ENCODE peak calls at places on chromosomes 4 and X, in four cellular contexts. R is uterus; F is brain microvascular endothelial cell; L is naive thymus-derived CD4-positive, alpha-beta T cell. M is an unnamed sample.

GRCh38 chrX:10634681-10635161 is 14.3 kb upstream of the MID1 start:
- DNase-seq in R (peak; percentile 22), L (no peak), F (peak; percentile 91), M (no peak)

GRCh38 chrX:13469963-13470679 is 99.3 kb upstream of the EGFL6 start:
- DNase-seq in F (peak; percentile 6), L (no peak), R (no peak), M (no peak)

GRCh38 chrX:74286950-74287349 is 17.0 kb upstream of the ZCCHC13 start:
- DNase-seq in L (no peak), R (no peak), F (peak; percentile 26), M (no peak)

GRCh38 chr4:2305766-2306501 is 44.0 kb upstream of the MXD4 start:
- DNase-seq in F (no peak), L (no peak), R (no peak), M (no peak)

GRCh38 chr4:34158883-34159282 is 2085.4 kb downstream of the ARAP2 start:
- DNase-seq in F (no peak), L (no peak), R (no peak), M (no peak)

GRCh38 chr4:39151120-39151713 is 31.1 kb upstream of the WDR19 start:
- DNase-seq in F (no peak), L (no peak), R (no peak), M (no peak)

GRCh38 chr4:81173213-81173612 is 41.8 kb downstream of the PRKG2 start:
- DNase-seq in F (no peak), L (no peak), R (no peak), M (no peak)

GRCh38 chr4:135429528-135429927 is 1227.9 kb upstream of the PABPC4L start:
- DNase-seq in R (no peak), L (no peak), F (no peak), M (no peak)

GRCh38 chr4:40119344-40119743 is 62.7 kb downstream of the N4BP2 start:
- DNase-seq in L (no peak), R (no peak), F (no peak), M (no peak)

GRCh38 chr4:73104695-73105094 is 35.2 kb upstream of the COX18 start:
- DNase-seq in F (no peak), L (no peak), R (no peak), M (no peak)

GRCh38 chrX:53047228-53047627 is 1.4 kb upstream of the GPR173 start:
- DNase-seq in F (no peak), L (no peak), R (no peak), M (no peak)

DNA sequence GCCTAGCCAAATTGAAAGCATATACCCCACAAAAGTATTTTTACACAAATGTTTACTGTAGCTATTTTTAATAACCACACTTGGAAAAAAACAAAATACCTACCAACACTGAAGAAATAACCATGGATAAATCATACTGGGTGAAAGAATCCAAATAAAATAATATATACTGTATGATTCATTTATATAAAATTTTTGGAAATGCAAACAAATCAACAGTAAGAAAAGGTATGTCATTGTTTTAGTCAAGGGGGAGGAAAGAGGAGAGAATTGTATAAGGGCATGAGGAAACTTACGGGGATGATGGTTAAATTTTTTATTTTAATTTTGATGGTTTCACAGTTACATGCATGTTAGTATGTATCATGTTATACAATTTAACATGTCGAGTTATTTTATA is 557.8 kb downstream of the TECRL start:
- DNase-seq in R (no peak), F (no peak), L (no peak), M (no peak)
- H3K4me3 ChIP-seq in R (no peak overlapping the region), F (no peak overlapping the region), L (no peak overlapping the region), M (no peak overlapping the region)

DNA sequence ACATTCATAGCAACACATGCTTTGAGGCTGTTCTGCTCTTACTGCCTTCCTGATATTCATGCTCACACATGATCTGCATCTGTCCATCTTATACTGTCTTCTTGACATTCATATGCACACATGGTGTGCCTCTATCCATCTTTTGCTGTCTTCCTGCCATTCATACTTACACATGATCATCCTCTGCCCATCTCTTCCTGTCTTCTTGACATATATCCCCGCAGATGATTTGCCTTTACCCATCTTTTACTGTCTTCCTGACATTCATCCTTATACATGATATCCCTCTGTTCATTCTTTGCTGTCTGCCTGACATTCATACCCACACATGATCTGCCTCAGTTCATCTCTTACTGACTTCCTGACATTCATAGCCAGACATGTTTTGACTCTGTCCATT is 36.8 kb downstream of the SCML1 start:
- DNase-seq in L (no peak), F (no peak), R (no peak), M (no peak)
- H3K27ac ChIP-seq in L (no peak overlapping the region), F (no peak overlapping the region), R (no peak overlapping the region), M (no peak overlapping the region)

GRCh38 chr4:4433941-4434340 is 47.0 kb downstream of the NSG1 start:
- DNase-seq in R (no peak), L (no peak), F (no peak), M (no peak)
- H3K36me3 ChIP-seq in R (no peaks in the 10 kb centered on the region), L (no peaks in the 10 kb centered on the region), F (peaks cover 15% of the 10 kb centered on the region), M (peaks cover 34% of the 10 kb centered on the region)

DNA sequence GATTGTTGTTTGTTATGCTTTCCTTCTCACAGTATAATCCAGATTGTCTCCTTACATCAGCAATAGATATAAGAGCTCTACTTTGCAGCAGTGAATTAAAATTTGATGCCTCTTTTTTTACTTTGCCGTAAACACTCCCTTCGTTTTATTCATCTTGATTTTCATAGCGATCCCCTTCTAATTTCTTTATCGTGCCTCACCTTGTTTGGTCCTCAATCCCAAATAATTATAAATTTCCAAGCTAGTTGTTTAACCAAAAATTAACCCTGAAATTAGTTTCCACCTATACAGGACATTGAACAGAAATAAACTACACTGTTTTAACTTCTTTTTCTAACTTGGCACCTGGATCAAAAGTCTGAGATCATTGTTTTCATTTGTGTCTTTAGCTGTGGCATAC is 35.1 kb upstream of the GRID2 start:
- DNase-seq in L (no peak), R (no peak), F (no peak), M (no peak)
- H3K4me3 ChIP-seq in L (no peak overlapping the region), R (no peak overlapping the region), F (no peak overlapping the region), M (no peak overlapping the region)

DNA sequence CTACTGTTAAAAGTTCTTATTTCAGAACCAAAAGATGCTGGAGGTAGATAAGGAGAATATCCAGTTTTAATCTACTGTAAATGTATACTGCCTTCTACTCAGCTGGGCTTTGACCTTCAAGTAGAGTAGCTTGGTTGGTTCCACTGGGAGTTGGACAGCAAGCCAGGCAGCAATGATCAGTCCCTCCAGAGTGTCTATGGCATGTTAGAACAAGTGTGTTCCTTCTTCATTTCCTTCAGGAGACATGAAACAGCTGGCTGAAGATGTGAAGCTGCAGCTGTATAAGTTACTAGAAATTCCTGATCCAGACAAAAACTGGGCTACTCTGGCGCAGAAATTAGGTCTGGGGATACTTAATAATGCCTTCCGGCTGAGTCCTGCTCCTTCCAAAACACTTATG is 111.0 kb downstream of the NFKB1 start:
- DNase-seq in F (no peak), R (no peak), L (no peak), M (no peak)
- H3K27ac ChIP-seq in F (no peak overlapping the region), R (no peak overlapping the region), L (peak overlapping the region; percentile 75), M (no peak overlapping the region)

DNA sequence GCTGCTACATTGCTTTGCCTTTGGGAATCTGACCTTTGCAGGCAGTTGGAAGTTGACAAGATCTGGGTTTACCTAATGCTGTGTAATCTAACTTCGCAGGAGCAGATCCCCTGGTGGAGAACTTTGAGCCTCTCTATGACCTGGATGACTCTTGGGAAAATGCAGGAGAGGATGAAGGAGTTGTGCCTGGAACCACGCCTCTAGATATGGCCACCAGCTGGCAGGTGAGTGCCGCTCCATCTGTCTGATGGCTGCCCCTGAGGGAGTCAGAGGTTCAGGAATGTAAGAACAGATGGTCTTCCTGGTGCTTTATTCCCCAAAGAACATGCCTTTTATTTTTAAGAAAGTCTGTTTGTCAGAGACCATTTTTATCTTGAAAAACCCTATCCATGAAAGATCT is 109.3 kb downstream of the NFKB1 start:
- DNase-seq in F (no peak), L (no peak), R (no peak), M (no peak)
- H3K36me3 ChIP-seq in F (peaks cover 56% of the 10 kb centered on the region), L (peaks cover 23% of the 10 kb centered on the region), R (no peaks in the 10 kb centered on the region), M (peaks cover 17% of the 10 kb centered on the region)

DNA sequence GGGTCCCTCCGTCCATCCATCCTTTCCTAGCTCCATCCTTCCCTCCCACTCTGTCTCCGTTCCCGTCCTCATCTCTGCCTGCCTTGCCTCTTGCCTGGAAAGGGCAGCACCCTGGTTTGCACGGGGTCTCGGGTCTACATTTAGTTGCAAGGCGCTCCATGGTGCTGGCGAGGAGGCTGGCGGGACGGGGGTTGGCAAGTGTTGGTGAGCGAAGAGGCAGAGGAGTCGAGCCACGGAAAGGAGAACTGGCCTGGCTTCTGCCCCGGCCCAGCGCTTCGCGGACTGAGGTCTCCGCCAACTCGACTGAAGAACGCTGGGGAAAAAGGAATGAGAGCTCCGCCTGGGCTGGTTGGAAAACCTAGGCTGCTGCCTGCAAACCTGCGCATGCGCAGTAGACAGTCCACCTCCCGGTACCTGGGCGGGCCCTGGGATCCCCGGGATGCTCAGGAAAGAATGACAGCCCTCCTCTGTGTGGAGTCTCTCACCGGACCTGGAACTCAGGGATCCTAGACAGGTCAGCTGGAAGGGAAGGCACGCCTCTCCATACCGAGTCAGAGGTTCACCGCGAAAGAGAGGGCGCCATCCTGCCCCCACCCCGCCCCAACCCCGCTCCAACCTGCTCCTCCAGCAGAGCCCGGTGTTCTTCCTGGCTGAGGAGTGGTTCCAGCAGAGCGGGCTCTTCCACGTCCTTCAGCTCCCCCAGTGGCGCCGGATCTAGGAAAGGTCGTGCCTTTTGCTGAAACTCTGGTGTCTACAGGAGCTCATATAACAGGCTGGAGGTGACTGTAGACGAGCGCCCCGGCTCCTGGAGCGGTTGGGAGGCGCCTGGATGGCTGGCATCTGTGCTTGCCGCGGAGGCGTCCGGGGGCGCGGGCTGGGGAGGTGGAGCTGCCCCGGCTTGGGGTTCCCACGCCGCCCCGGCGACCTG is 6.0 kb downstream of the FRG2 start:
- DNase-seq in L (no peak), F (no peak), R (no peak), M (peak; percentile 64)
- H3K4me3 ChIP-seq in L (no peak overlapping the region), F (no peak overlapping the region), R (no peak overlapping the region), M (no peak overlapping the region)

DNA sequence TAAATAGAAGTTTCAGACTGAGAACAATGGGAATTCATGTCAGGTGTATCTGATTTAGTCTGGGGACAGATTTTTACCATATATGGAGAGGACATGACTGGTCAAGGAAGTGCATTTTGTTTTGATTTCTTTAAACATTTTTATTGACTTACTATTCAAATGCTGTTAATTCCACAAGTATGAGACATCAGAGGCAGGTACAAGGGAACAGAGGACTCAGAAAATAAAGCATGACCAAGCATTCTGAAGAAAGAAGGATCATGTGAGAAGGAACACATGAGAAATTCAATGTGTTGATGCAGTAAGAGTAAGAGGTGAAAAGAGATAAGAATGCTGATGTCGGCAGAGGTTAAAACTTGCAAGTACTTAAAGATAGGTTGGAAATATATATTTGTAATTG is 1452.6 kb downstream of the PCDH7 start:
- DNase-seq in F (peak; percentile 14), R (no peak), L (no peak), M (no peak)
- H3K27ac ChIP-seq in F (no peak overlapping the region), R (no peak overlapping the region), L (no peak overlapping the region), M (no peak overlapping the region)

DNA sequence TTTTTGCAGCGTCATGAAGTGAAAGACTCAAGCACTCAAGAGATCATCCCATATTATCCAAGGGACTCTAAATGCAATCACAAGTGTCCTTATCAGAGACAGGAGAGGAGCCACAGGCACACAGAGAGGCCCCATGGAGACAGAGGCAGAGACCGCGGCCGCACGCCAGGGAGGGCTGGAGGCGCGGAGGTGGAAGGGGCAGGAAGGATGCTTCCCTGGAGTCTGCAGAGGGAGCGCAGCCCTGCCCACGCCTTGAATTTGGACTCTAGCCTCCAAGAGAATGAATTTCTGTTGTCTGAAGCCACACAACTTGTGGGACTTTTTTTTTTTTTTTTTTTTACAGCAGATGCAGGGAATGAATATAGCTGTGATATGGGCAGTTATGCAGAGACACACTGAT is 244.7 kb upstream of the PSAPL1 start:
- DNase-seq in F (no peak), L (no peak), R (no peak), M (no peak)
- H3K36me3 ChIP-seq in F (no peaks in the 10 kb centered on the region), L (no peaks in the 10 kb centered on the region), R (no peaks in the 10 kb centered on the region), M (no peaks in the 10 kb centered on the region)